ENCODE peak calls at places on chromosomes 4 and X, in five cellular contexts. One of them, this sample, is unnamed.

GRCh38 chr4:821181-821591 is 4.7 kb downstream of the CPLX1 start:
- DNase-seq in bronchial epithelial cell: no peak
- DNase-seq in H1: no peak
- DNase-seq in H9: no peak
- DNase-seq in pancreas: no peak
- DNase-seq in this sample: no peak

GRCh38 chr4:80322716-80323115 is 12.8 kb upstream of the CFAP299 start:
- DNase-seq in bronchial epithelial cell: peak
- DNase-seq in H1: no peak
- DNase-seq in pancreas: no peak
- DNase-seq in H9: no peak
- DNase-seq in this sample: no peak

GRCh38 chrX:109934935-109935334 is 68.0 kb upstream of the TMEM164 start:
- DNase-seq in bronchial epithelial cell: no peak
- DNase-seq in pancreas: no peak
- DNase-seq in H1: no peak
- DNase-seq in H9: no peak
- DNase-seq in this sample: no peak

GRCh38 chr4:79964020-79964714 is 108.9 kb downstream of the ANTXR2 start:
- DNase-seq in H1: no peak
- DNase-seq in H9: no peak
- DNase-seq in bronchial epithelial cell: no peak
- DNase-seq in pancreas: no peak
- DNase-seq in this sample: no peak

GRCh38 chrX:67787196-67787595 is 243.4 kb downstream of the AR start:
- DNase-seq in H1: no peak
- DNase-seq in bronchial epithelial cell: no peak
- DNase-seq in H9: no peak
- DNase-seq in pancreas: no peak
- DNase-seq in this sample: no peak

GRCh38 chrX:10534611-10535010 is 85.8 kb downstream of the MID1 start:
- DNase-seq in H9: no peak
- DNase-seq in bronchial epithelial cell: no peak
- DNase-seq in pancreas: no peak
- DNase-seq in H1: no peak
- DNase-seq in this sample: no peak

GRCh38 chrX:20217279-20217678 is 49.4 kb downstream of the RPS6KA3 start:
- DNase-seq in pancreas: no peak
- DNase-seq in bronchial epithelial cell: peak
- DNase-seq in H1: no peak
- DNase-seq in H9: no peak
- DNase-seq in this sample: no peak

GRCh38 chr4:5772528-5773270 is 61.7 kb downstream of the EVC start:
- DNase-seq in H9: peak
- DNase-seq in bronchial epithelial cell: no peak
- DNase-seq in H1: no peak
- DNase-seq in pancreas: no peak
- DNase-seq in this sample: no peak

GRCh38 chr4:140764785-140765392 is 8.7 kb upstream of the TBC1D9 start:
- DNase-seq in pancreas: peak
- DNase-seq in H9: peak
- DNase-seq in bronchial epithelial cell: peak
- DNase-seq in H1: no peak
- DNase-seq in this sample: no peak

GRCh38 chr4:104859601-104860000 is 287.1 kb upstream of the TET2 start:
- DNase-seq in H9: no peak
- DNase-seq in H1: no peak
- DNase-seq in bronchial epithelial cell: no peak
- DNase-seq in pancreas: no peak
- DNase-seq in this sample: no peak

GRCh38 chr4:130080872-130081451 is 985.0 kb downstream of the C4orf33 start:
- DNase-seq in bronchial epithelial cell: peak
- DNase-seq in H9: no peak
- DNase-seq in pancreas: peak
- DNase-seq in H1: no peak
- DNase-seq in this sample: no peak

GRCh38 chrX:112631892-112632291 is 47.8 kb downstream of the LHFPL1 start:
- DNase-seq in H1: no peak
- DNase-seq in bronchial epithelial cell: no peak
- DNase-seq in pancreas: no peak
- DNase-seq in H9: no peak
- DNase-seq in this sample: no peak

GRCh38 chr4:94566420-94566819 is 114.7 kb downstream of the PDLIM5 start:
- DNase-seq in H9: no peak
- DNase-seq in pancreas: no peak
- DNase-seq in bronchial epithelial cell: no peak
- DNase-seq in H1: no peak
- DNase-seq in this sample: no peak

GRCh38 chr4:124753941-124754581 is 41.5 kb upstream of the ANKRD50 start:
- DNase-seq in pancreas: peak
- DNase-seq in H9: no peak
- DNase-seq in H1: no peak
- DNase-seq in bronchial epithelial cell: peak
- DNase-seq in this sample: no peak

GRCh38 chr4:84597450-84597849 is 14.5 kb downstream of the CDS1 start:
- DNase-seq in bronchial epithelial cell: peak
- DNase-seq in H1: no peak
- DNase-seq in H9: no peak
- DNase-seq in pancreas: no peak
- DNase-seq in this sample: no peak

GRCh38 chr4:105944535-105944934 is 49.3 kb downstream of the NPNT start:
- DNase-seq in H1: no peak
- DNase-seq in bronchial epithelial cell: no peak
- DNase-seq in H9: no peak
- DNase-seq in pancreas: no peak
- DNase-seq in this sample: no peak

GRCh38 chr4:76485450-76485849 is 50.4 kb downstream of the SHROOM3 start:
- DNase-seq in pancreas: no peak
- DNase-seq in H9: peak
- DNase-seq in H1: no peak
- DNase-seq in bronchial epithelial cell: peak
- DNase-seq in this sample: no peak

DNA sequence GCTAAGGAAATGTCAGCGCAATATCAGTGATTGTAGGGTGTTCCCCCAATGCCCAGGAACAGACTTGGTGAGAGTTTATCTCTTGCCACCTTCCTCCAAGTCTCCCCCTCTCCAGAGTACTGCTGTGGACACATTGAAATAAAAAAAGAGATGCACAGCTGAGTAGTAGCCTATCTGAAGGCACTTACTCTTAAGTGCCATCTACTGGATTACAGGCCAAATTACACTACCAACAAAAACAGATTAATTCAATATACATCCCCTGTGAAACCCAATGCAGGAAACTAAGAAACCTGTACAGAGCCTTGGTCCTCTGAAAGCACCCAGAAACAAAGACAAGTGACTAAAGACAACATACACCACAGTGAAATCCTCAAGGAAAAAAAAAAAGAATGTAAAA is 460.3 kb downstream of the ZIC3 start:
- DNase-seq in H1: no peak
- DNase-seq in bronchial epithelial cell: no peak
- DNase-seq in pancreas: no peak
- DNase-seq in H9: no peak
- DNase-seq in this sample: no peak
- TF ChIP-seq CTCF in H1: no peak
- TF ChIP-seq CTCF in bronchial epithelial cell: peak
- TF ChIP-seq CTCF in pancreas: peak
- TF ChIP-seq CTCF in H9: peak
- TF ChIP-seq CTCF in this sample: peak

DNA sequence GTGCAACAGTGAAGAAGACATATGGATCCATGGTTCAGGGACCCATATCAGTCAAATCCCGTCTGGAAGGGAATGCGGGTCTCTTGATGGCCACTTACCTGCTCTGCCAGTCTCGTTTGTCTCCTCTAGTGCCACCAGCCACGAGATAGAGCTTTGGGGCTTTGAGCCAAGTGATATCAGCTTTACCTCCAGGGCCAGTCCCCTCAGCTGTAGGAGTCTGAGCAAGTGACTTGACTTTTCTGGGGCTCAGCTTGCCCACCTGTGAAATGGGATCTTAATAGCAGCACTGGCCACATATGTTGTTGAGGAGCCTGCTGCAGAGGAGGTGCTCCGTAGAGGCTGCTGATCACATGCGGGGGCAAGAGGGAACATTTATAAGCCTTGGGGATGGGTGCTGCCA is 1.2 kb downstream of the SLC2A9 start:
- DNase-seq in H9: no peak
- DNase-seq in bronchial epithelial cell: no peak
- DNase-seq in pancreas: no peak
- DNase-seq in H1: no peak
- DNase-seq in this sample: no peak
- TF ChIP-seq CTCF in H9: no peak
- TF ChIP-seq CTCF in bronchial epithelial cell: no peak
- TF ChIP-seq CTCF in pancreas: no peak
- TF ChIP-seq CTCF in H1: no peak
- TF ChIP-seq CTCF in this sample: no peak

GRCh38 chr4:13857800-13858199 is 230.3 kb upstream of the BOD1L1 start:
- DNase-seq in H1: no peak
- DNase-seq in bronchial epithelial cell: no peak
- DNase-seq in H9: no peak
- DNase-seq in pancreas: no peak
- DNase-seq in this sample: no peak

GRCh38 chr4:13856387-13856786 is 228.9 kb upstream of the BOD1L1 start:
- DNase-seq in H1: no peak
- DNase-seq in bronchial epithelial cell: no peak
- DNase-seq in H9: no peak
- DNase-seq in pancreas: no peak
- DNase-seq in this sample: no peak

GRCh38 chr4:13857397-13857796 is 229.9 kb upstream of the BOD1L1 start:
- DNase-seq in pancreas: no peak
- DNase-seq in bronchial epithelial cell: no peak
- DNase-seq in H1: no peak
- DNase-seq in H9: no peak
- DNase-seq in this sample: no peak

GRCh38 chr4:13859423-13859822 is 231.9 kb upstream of the BOD1L1 start:
- DNase-seq in bronchial epithelial cell: no peak
- DNase-seq in pancreas: no peak
- DNase-seq in H9: no peak
- DNase-seq in H1: no peak
- DNase-seq in this sample: no peak

GRCh38 chr4:13860126-13860525 is 232.6 kb upstream of the BOD1L1 start:
- DNase-seq in H1: no peak
- DNase-seq in bronchial epithelial cell: no peak
- DNase-seq in pancreas: no peak
- DNase-seq in H9: no peak
- DNase-seq in this sample: no peak
- TF ChIP-seq CTCF in H1: no peak
- TF ChIP-seq CTCF in bronchial epithelial cell: no peak
- TF ChIP-seq CTCF in pancreas: no peak
- TF ChIP-seq CTCF in H9: peak
- TF ChIP-seq CTCF in this sample: no peak

GRCh38 chr4:146510942-146511341 is 10.8 kb downstream of the SLC10A7 start:
- DNase-seq in pancreas: no peak
- DNase-seq in H9: no peak
- DNase-seq in bronchial epithelial cell: no peak
- DNase-seq in H1: no peak
- DNase-seq in this sample: no peak
- TF ChIP-seq CTCF in pancreas: no peak
- TF ChIP-seq CTCF in H9: peak
- TF ChIP-seq CTCF in bronchial epithelial cell: no peak
- TF ChIP-seq CTCF in H1: no peak
- TF ChIP-seq CTCF in this sample: no peak

DNA sequence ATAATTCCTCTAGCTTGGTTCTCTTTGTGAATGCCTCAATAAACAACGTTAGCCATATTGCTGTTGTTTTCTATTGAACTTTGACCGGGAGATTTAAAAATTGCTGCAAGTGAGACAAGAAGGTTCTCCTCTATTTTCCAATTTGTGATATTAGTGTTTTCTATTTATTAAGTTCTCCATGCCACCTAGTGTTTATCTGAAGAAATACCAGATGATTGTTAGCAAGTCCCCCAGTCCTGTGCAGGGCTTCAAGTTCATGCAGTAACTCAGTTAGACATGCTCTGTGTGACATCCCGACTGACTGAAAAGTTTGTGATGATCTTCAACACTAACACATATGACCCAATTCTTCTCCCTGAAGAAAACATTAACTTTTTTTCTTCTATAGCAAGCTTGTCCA is 31.5 kb upstream of the TFDP3 start:
- DNase-seq in H1: no peak
- DNase-seq in H9: no peak
- DNase-seq in pancreas: no peak
- DNase-seq in bronchial epithelial cell: peak
- DNase-seq in this sample: no peak
- TF ChIP-seq CTCF in H1: no peak
- TF ChIP-seq CTCF in H9: peak
- TF ChIP-seq CTCF in pancreas: no peak
- TF ChIP-seq CTCF in bronchial epithelial cell: no peak
- TF ChIP-seq CTCF in this sample: no peak

GRCh38 chrX:12868747-12869146 is 1.9 kb downstream of the TLR7 start:
- DNase-seq in pancreas: no peak
- DNase-seq in H9: no peak
- DNase-seq in bronchial epithelial cell: no peak
- DNase-seq in H1: no peak
- DNase-seq in this sample: no peak

GRCh38 chrX:12867746-12868145 is 874 bp downstream of the TLR7 start:
- DNase-seq in H9: no peak
- DNase-seq in H1: no peak
- DNase-seq in pancreas: no peak
- DNase-seq in bronchial epithelial cell: no peak
- DNase-seq in this sample: no peak

GRCh38 chrX:12866451-12867377 is at the start of gene TLR7:
- DNase-seq in H9: no peak
- DNase-seq in H1: no peak
- DNase-seq in pancreas: no peak
- DNase-seq in bronchial epithelial cell: no peak
- DNase-seq in this sample: no peak

GRCh38 chrX:12871181-12871580 is 4.3 kb downstream of the TLR7 start:
- DNase-seq in bronchial epithelial cell: no peak
- DNase-seq in H1: no peak
- DNase-seq in H9: no peak
- DNase-seq in pancreas: no peak
- DNase-seq in this sample: no peak

DNA sequence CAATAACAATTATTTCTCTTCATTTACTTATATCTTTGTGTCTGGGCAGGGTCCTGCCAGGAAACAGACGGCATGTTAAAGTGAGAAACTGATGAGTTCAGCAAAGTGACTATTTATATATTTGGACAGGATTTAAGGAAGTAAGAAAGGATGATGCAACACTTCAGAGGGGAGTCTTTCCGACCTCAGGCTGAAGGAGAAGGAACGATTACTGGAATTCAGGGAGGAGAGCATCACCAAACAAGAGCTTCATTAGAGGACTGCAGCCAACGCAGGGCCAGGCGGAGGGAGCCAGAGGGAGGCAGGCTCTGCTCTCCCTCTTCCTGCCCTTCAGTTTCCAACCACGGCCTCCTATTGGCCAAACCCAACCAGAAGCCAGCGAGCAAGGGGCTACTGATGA is 1.5 kb upstream of the TLR7 start:
- DNase-seq in H9: no peak
- DNase-seq in pancreas: no peak
- DNase-seq in bronchial epithelial cell: no peak
- DNase-seq in H1: no peak
- DNase-seq in this sample: no peak
- TF ChIP-seq CTCF in H9: no peak
- TF ChIP-seq CTCF in pancreas: no peak
- TF ChIP-seq CTCF in bronchial epithelial cell: no peak
- TF ChIP-seq CTCF in H1: no peak
- TF ChIP-seq CTCF in this sample: no peak

This sample was measured in mesothelial cell of epicardium.